ENCODE peak calls at places on chromosomes 12 and 14, in ten cellular contexts. C is esophagus squamous epithelium; D is neuronal stem cell; B is lower lobe of right lung; N is spleen; Z is cardiac muscle cell; E is AG04450; I is heart left ventricle; T is CD8-positive, alpha-beta memory T cell; G is GM23338. W is an unnamed sample.

GRCh38 chr14:64715628-64716412 is 11.6 kb downstream of the PLEKHG3 start:
- DNase-seq in C (no peak), G (peak; percentile 85), E (no peak), I (peak; percentile 38), Z (no peak), T (no peak), B (no peak), D (no peak), N (no peak), W (no peak)

GRCh38 chr14:78448483-78449094 is 278.4 kb downstream of the NRXN3 start:
- DNase-seq in Z (peak; percentile 52), N (no peak), T (no peak), G (peak; percentile 81), B (no peak), I (no peak), D (peak; percentile 71), E (no peak), C (no peak), W (no peak)

GRCh38 chr14:105076805-105077648 is 11.8 kb upstream of the GPR132 start:
- DNase-seq in B (no peak), Z (no peak), I (no peak), C (no peak), N (peak; percentile 84), E (no peak), T (no peak), D (no peak), G (no peak), W (no peak)

GRCh38 chr12:51087818-51088217 is 4.4 kb upstream of the CSRNP2 start:
- DNase-seq in I (no peak), Z (no peak), E (no peak), N (no peak), T (no peak), C (no peak), D (no peak), B (no peak), G (no peak), W (no peak)

GRCh38 chr14:22918519-22918808 is 485 bp downstream of the RBM23 start:
- DNase-seq in Z (no peak), N (no peak), G (no peak), I (peak; percentile 40), T (no peak), C (no peak), D (no peak), E (no peak), B (peak; percentile 51), W (no peak)

GRCh38 chr14:51872396-51872795 is 12.0 kb downstream of the GNG2 start:
- DNase-seq in E (no peak), T (no peak), G (no peak), N (no peak), I (no peak), Z (no peak), B (no peak), C (no peak), D (no peak), W (no peak)

GRCh38 chr12:90062799-90063198 is 354.2 kb upstream of the ATP2B1 start:
- DNase-seq in D (no peak), G (peak; percentile 37), N (no peak), Z (peak; percentile 8), B (no peak), T (no peak), I (no peak), C (no peak), E (no peak), W (no peak)

GRCh38 chr14:69375182-69375581 is 22.9 kb downstream of the ERH start:
- DNase-seq in I (no peak), E (no peak), Z (no peak), C (no peak), T (no peak), G (no peak), N (no peak), B (no peak), D (no peak), W (no peak)

GRCh38 chr14:102928412-102929348 is 6.2 kb downstream of the AMN start:
- DNase-seq in G (peak; percentile 94), B (peak; percentile 91), T (peak; percentile 89), E (no peak), Z (peak; percentile 78), N (peak; percentile 94), D (peak; percentile 66), C (peak; percentile 33), I (peak; percentile 59), W (no peak)

GRCh38 chr12:51323966-51324895 is at the start of gene BIN2:
- DNase-seq in C (no peak), Z (no peak), I (peak; percentile 58), T (peak; percentile 85), B (peak; percentile 85), G (no peak), D (no peak), N (peak; percentile 98), E (no peak), W (no peak)

DNA sequence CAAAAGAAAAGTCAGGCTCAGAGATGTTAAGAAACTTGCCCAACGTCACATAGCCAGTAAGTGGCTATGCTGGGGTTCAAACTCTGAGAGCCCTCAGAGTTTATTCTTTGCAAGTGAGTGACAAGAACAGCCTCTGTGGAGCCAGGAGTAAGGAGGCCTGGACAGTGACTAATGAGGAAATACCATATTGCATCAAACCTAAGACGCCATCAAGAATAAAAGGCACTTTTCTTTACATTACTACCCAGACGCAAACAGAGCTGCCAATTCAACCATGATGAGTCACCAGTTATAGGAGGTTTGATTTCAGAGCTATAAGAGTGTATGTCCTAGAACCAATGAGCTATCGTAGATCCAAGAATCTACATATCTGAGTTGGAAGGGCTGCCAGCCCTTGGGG is 9.4 kb downstream of the TNFRSF1A start:
- DNase-seq in D (no peak), G (no peak), Z (no peak), T (no peak), N (no peak), E (no peak), I (no peak), C (no peak), B (no peak), W (peak; percentile 67)
- H3K27ac ChIP-seq in D (no peak overlapping the region), G (no peak overlapping the region), Z (no peak overlapping the region), T (no peak overlapping the region), N (peak overlapping the region; percentile 98), E (peak overlapping the region; percentile 100), I (no peak overlapping the region), C (peak overlapping the region; percentile 97), B (peak overlapping the region; percentile 96), W (peak overlapping the region; percentile 98)

GRCh38 chr12:76031414-76032042 is at the start of gene PHLDA1:
- DNase-seq in N (peak; percentile 96), I (peak; percentile 97), G (peak; percentile 93), C (peak; percentile 66), Z (peak; percentile 95), B (peak; percentile 94), D (peak; percentile 89), E (peak; percentile 97), T (peak; percentile 96), W (peak; percentile 83)
- H3K27ac ChIP-seq in N (peak within 1 kb of the TSS; percentile 97), I (peak within 1 kb of the TSS; percentile 95), G (peak within 1 kb of the TSS; percentile 80), C (peak within 1 kb of the TSS; percentile 97), Z (peak within 1 kb of the TSS; percentile 92), B (peak within 1 kb of the TSS; percentile 97), D (peak within 1 kb of the TSS; percentile 40), E (peak within 1 kb of the TSS; percentile 99), T (peak within 1 kb of the TSS; percentile 86), W (peak within 1 kb of the TSS; percentile 100)

DNA sequence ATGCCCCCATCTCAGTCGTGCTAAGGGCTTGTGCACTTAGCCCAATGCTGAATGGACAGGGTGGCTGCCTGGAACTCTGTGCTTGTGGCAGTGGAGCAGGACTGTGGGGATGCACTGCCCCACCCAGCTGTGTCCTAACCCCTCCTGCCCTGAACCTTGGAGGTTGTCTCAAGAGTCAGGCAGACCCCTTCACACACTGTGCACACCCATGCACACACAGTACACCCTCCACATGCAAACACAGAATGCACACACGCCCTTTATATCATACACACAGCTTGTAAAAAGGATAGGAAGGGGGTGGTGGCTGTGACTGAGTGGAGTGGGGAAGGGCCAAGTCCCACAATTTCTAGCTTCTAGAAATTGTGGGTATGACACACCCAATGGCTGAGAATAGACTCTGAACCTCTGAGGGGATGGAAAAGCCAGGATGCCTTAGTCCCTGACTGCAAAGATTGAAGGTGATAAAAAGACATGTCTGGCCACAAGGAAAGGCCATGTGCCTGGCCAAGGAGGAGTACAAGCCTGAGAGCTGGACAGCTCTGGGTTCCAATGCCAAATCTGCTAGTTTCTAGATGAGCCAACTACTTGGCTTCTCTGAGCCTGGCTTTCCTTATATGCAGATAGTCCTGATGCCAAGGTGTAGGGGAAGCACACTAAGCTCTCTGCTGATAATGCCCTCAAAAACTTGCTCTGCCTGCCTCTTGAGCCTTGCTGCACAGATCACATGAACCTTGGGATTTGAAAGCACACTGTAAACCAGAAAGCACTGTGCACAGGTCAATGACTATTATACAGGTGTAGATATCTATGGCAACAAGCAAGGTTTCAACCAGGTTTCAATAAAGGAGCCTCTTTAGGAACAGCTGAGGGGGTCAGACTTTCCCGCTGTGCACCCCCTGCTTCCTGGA is 8.4 kb downstream of the KRT8 start:
- DNase-seq in C (no peak), T (no peak), I (no peak), G (no peak), Z (no peak), N (no peak), D (no peak), E (no peak), B (no peak), W (no peak)
- H3K27ac ChIP-seq in C (no peak overlapping the region), T (no peak overlapping the region), I (no peak overlapping the region), G (peak overlapping the region; percentile 45), Z (peak overlapping the region; percentile 65), N (no peak overlapping the region), D (no peak overlapping the region), E (no peak overlapping the region), B (peak overlapping the region; percentile 3), W (no peak overlapping the region)

GRCh38 chr12:116244474-116245090 is 32.9 kb downstream of the MED13L start:
- DNase-seq in B (no peak), E (no peak), N (no peak), T (no peak), I (no peak), Z (no peak), C (no peak), G (peak; percentile 57), D (no peak), W (no peak)

GRCh38 chr12:116245189-116245588 is 32.3 kb downstream of the MED13L start:
- DNase-seq in I (no peak), T (no peak), G (no peak), Z (no peak), B (no peak), E (no peak), C (no peak), D (no peak), N (no peak), W (no peak)

GRCh38 chr12:116244001-116244400 is 33.5 kb downstream of the MED13L start:
- DNase-seq in C (no peak), Z (no peak), D (no peak), N (no peak), T (no peak), E (peak; percentile 63), G (no peak), B (no peak), I (no peak), W (no peak)

GRCh38 chr12:116241157-116241772 is 36.2 kb downstream of the MED13L start:
- DNase-seq in N (no peak), B (no peak), Z (no peak), E (no peak), I (no peak), T (no peak), G (no peak), C (no peak), D (no peak), W (no peak)

DNA sequence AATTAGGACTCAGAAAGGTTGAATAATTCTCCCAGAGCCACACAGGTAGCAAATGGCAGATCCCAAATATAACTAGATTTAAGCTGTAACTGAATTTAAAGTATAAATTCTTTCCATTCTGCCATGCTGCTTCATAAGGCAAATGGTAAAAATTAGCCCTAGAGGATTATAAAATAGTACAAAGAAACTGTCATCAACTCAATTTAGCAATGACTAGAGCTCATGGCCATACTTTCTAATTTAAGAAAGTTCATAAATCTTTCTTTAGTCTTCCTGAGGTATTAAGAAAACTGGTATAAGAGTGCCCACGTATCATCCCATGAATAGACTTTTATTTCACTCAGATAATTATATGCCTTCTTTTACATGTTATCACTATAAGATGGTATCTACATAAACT is 34.8 kb downstream of the MED13L start:
- DNase-seq in E (no peak), C (no peak), Z (no peak), D (no peak), B (no peak), N (no peak), G (no peak), I (no peak), T (no peak), W (no peak)
- H3K27ac ChIP-seq in E (no peak overlapping the region), C (no peak overlapping the region), Z (peak overlapping the region; percentile 66), D (no peak overlapping the region), B (no peak overlapping the region), N (no peak overlapping the region), G (no peak overlapping the region), I (no peak overlapping the region), T (no peak overlapping the region), W (no peak overlapping the region)